ENCODE peak calls at places on chromosomes 5 and 9, in five cellular contexts. T is T-cell; G is body of pancreas; K is CD4-positive, alpha-beta T cell; X is effector memory CD8-positive, alpha-beta T cell. Y is an unnamed sample.

GRCh38 chr9:132903574-132904495 is 25.1 kb downstream of the SPACA9 start:
- ATAC-seq in T (no peak), G (no peak), K (no peak), X (no peak), Y (no peak)

GRCh38 chr5:61578858-61579503 is 246.9 kb downstream of the ZSWIM6 start:
- ATAC-seq in T (no peak), G (no peak), K (no peak), X (no peak), Y (peak)

GRCh38 chr9:12681620-12682019 is 11.6 kb upstream of the TYRP1 start:
- ATAC-seq in T (no peak), G (no peak), K (no peak), X (no peak), Y (no peak)

GRCh38 chr5:122009436-122009835 is 47.7 kb downstream of the SRFBP1 start:
- ATAC-seq in T (no peak), G (no peak), K (no peak), X (no peak), Y (no peak)

GRCh38 chr9:84738353-84738752 is 68.8 kb downstream of the NTRK2 start:
- ATAC-seq in T (no peak), G (no peak), K (no peak), X (no peak), Y (no peak)

GRCh38 chr9:78713746-78714405 is 417.0 kb downstream of the PSAT1 start:
- ATAC-seq in T (no peak), G (no peak), K (no peak), X (no peak), Y (no peak)

GRCh38 chr5:150446103-150446502 is 3.4 kb downstream of the RPS14 start:
- ATAC-seq in T (no peak), G (no peak), K (no peak), X (no peak), Y (no peak)

GRCh38 chr5:72166070-72166979 is 59.0 kb downstream of the MAP1B start:
- ATAC-seq in T (no peak), G (no peak), K (no peak), X (no peak), Y (no peak)

GRCh38 chr5:59275170-59275536 is 618.4 kb downstream of the PDE4D start:
- ATAC-seq in T (no peak), G (peak), K (no peak), X (no peak), Y (no peak)

GRCh38 chr9:91302831-91303230 is 58.9 kb downstream of the AUH start:
- ATAC-seq in T (no peak), G (peak), K (no peak), X (no peak), Y (no peak)

GRCh38 chr5:97877578-97877977 is 694.5 kb upstream of the RIOK2 start:
- ATAC-seq in T (no peak), G (no peak), K (no peak), X (no peak), Y (no peak)

GRCh38 chr5:61262080-61262479 is 70.0 kb upstream of the ZSWIM6 start:
- ATAC-seq in T (no peak), G (no peak), K (no peak), X (no peak), Y (no peak)

GRCh38 chr5:110880413-110880812 is 141.6 kb downstream of the SLC25A46 start:
- ATAC-seq in T (no peak), G (peak), K (no peak), X (no peak), Y (no peak)

GRCh38 chr5:176155882-176156497 is 82.2 kb upstream of the SIMC1 start:
- ATAC-seq in T (no peak), G (no peak), K (no peak), X (no peak), Y (no peak)

GRCh38 chr5:171155621-171156020 is 153.4 kb upstream of the TLX3 start:
- ATAC-seq in T (no peak), G (no peak), K (no peak), X (no peak), Y (no peak)

GRCh38 chr5:163585206-163585605 is 79.8 kb downstream of the MAT2B start:
- ATAC-seq in T (no peak), G (no peak), K (no peak), X (no peak), Y (no peak)

GRCh38 chr9:86452194-86452828 is 98.1 kb upstream of the TUT7 start:
- ATAC-seq in T (no peak), G (peak), K (no peak), X (no peak), Y (no peak)

GRCh38 chr5:103461223-103461622 is 101.4 kb downstream of the NUDT12 start:
- ATAC-seq in T (no peak), G (no peak), K (no peak), X (no peak), Y (no peak)

GRCh38 chr9:16659096-16659495 is 211.4 kb downstream of the BNC2 start:
- ATAC-seq in T (no peak), G (no peak), K (no peak), X (no peak), Y (no peak)

GRCh38 chr9:131727795-131728545 is 11.9 kb downstream of the RAPGEF1 start:
- ATAC-seq in T (no peak), G (no peak), K (no peak), X (no peak), Y (no peak)

GRCh38 chr5:124718376-124718775 is 28.1 kb downstream of the ZNF608 start:
- ATAC-seq in T (no peak), G (peak), K (no peak), X (no peak), Y (no peak)

GRCh38 chr9:34170252-34170915 is 8.5 kb upstream of the UBAP1 start:
- ATAC-seq in T (no peak), G (no peak), K (no peak), X (peak), Y (no peak)

GRCh38 chr9:121067655-121068054 is 7.1 kb upstream of the CNTRL start:
- ATAC-seq in T (no peak), G (no peak), K (no peak), X (no peak), Y (no peak)

GRCh38 chr9:91240596-91240995 is 121.1 kb downstream of the AUH start:
- ATAC-seq in T (no peak), G (no peak), K (no peak), X (no peak), Y (no peak)

GRCh38 chr5:130651440-130651839 is 513.6 kb downstream of the HINT1 start:
- ATAC-seq in T (no peak), G (no peak), K (no peak), X (no peak), Y (no peak)

GRCh38 chr5:180470966-180471582 is 23.1 kb upstream of the CNOT6 start:
- ATAC-seq in T (peak), G (peak), K (peak), X (peak), Y (peak)

GRCh38 chr9:135480942-135481315 is 1.3 kb downstream of the PPP1R26 start:
- ATAC-seq in T (peak), G (no peak), K (peak), X (peak), Y (no peak)

GRCh38 chr5:93675458-93676450 is 65.6 kb downstream of the POU5F2 start:
- ATAC-seq in T (no peak), G (peak), K (no peak), X (no peak), Y (no peak)

GRCh38 chr5:74408150-74409043 is 232.1 kb downstream of the ENC1 start:
- ATAC-seq in T (no peak), G (peak), K (no peak), X (no peak), Y (no peak)

GRCh38 chr9:134724912-134725604 is 83.5 kb downstream of the COL5A1 start:
- ATAC-seq in T (no peak), G (no peak), K (no peak), X (no peak), Y (no peak)

GRCh38 chr9:88524911-88525310 is 10.1 kb upstream of the NXNL2 start:
- ATAC-seq in T (no peak), G (no peak), K (no peak), X (no peak), Y (no peak)

GRCh38 chr9:106930477-106930876 is 67.5 kb downstream of the ZNF462 start:
- ATAC-seq in T (no peak), G (no peak), K (no peak), X (no peak), Y (no peak)

GRCh38 chr9:120505186-120505585 is 74.8 kb downstream of the CDK5RAP2 start:
- ATAC-seq in T (no peak), G (no peak), K (no peak), X (no peak), Y (no peak)

GRCh38 chr9:82991684-82992083 is 71.3 kb downstream of the RASEF start:
- ATAC-seq in T (no peak), G (no peak), K (no peak), X (no peak), Y (no peak)

GRCh38 chr9:112119225-112120045 is 55.7 kb downstream of the SUSD1 start:
- ATAC-seq in T (no peak), G (peak), K (no peak), X (no peak), Y (no peak)

Y was measured in stimulated activated memory B cell treated with anti-CD40 and anti-IgM and Interleukin-4, amounts not matched to agents 10 μg/mL and 1 μg/mL and 100 μg/mL, for 72 hours.